ENCODE peak calls at places on chromosomes 13 and 19, in eight cellular contexts. E is fibroblast of mammary gland; Q is putamen; U is IMR-90; B is CD8-positive, alpha-beta memory T cell; C is NB4; F is stimulated activated naive CD8-positive, alpha-beta T cell treated with anti-CD3 and anti-CD28 coated beads, Interleukin-15, Interleukin-2, amounts not matched to agents 100 U/mL and 50 U/mL, for 24 hours; J is frontal cortex. P is an unnamed sample.

GRCh38 chr19:58009666-58010301 is 7.2 kb upstream of the ZNF606 start:
- DNase-seq in E (peak), Q (peak), U (peak), B (peak), C (no peak), F (peak), J (peak), P (no peak)

GRCh38 chr19:35879068-35879467 is 10.7 kb downstream of the APLP1 start:
- DNase-seq in E (no peak), Q (no peak), U (no peak), B (no peak), C (no peak), F (no peak), J (no peak), P (no peak)

GRCh38 chr19:48961051-48961649 is 4.0 kb upstream of the FTL start:
- DNase-seq in E (peak), Q (no peak), U (no peak), B (no peak), C (no peak), F (peak), J (no peak), P (no peak)

GRCh38 chr13:20714161-20714560 is 10.7 kb downstream of the IL17D start:
- DNase-seq in E (peak), Q (no peak), U (no peak), B (no peak), C (no peak), F (no peak), J (no peak), P (no peak)

GRCh38 chr19:38039966-38040365 is 133.0 kb downstream of the SIPA1L3 start:
- DNase-seq in E (peak), Q (no peak), U (peak), B (no peak), C (no peak), F (no peak), J (no peak), P (no peak)

GRCh38 chr13:95494082-95494681 is 58.3 kb upstream of the CLDN10 start:
- DNase-seq in E (peak), Q (peak), U (peak), B (no peak), C (peak), F (no peak), J (no peak), P (peak)

GRCh38 chr19:35106291-35106583 is 9.4 kb upstream of the FXYD3 start:
- DNase-seq in E (no peak), Q (peak), U (no peak), B (no peak), C (no peak), F (no peak), J (peak), P (no peak)

GRCh38 chr13:85724554-85725432 is 74.4 kb downstream of the SLITRK6 start:
- DNase-seq in E (no peak), Q (no peak), U (peak), B (no peak), C (no peak), F (no peak), J (no peak), P (no peak)

GRCh38 chr19:47754206-47755064 is 9.1 kb downstream of the NOP53 start:
- DNase-seq in E (no peak), Q (no peak), U (no peak), B (no peak), C (no peak), F (no peak), J (no peak), P (no peak)

GRCh38 chr19:4369888-4370260 is 26.5 kb downstream of the MPND start:
- DNase-seq in E (peak), Q (no peak), U (peak), B (peak), C (no peak), F (peak), J (peak), P (peak)

GRCh38 chr19:33718668-33719259 is 77.9 kb upstream of the KCTD15 start:
- DNase-seq in E (no peak), Q (no peak), U (no peak), B (no peak), C (no peak), F (no peak), J (no peak), P (no peak)

GRCh38 chr13:36313047-36313969 is 15.7 kb upstream of the CCDC169 start:
- DNase-seq in E (no peak), Q (no peak), U (peak), B (no peak), C (no peak), F (no peak), J (no peak), P (no peak)

GRCh38 chr19:44872661-44873060 is 18.4 kb upstream of the TOMM40 start:
- DNase-seq in E (no peak), Q (no peak), U (no peak), B (no peak), C (no peak), F (no peak), J (no peak), P (no peak)

GRCh38 chr13:103948477-103948876 is 882.3 kb upstream of the SLC10A2 start:
- DNase-seq in E (no peak), Q (no peak), U (no peak), B (no peak), C (no peak), F (no peak), J (no peak), P (no peak)

GRCh38 chr13:73880365-73880764 is 253.8 kb downstream of the KLF12 start:
- DNase-seq in E (peak), Q (no peak), U (peak), B (no peak), C (no peak), F (no peak), J (no peak), P (no peak)

GRCh38 chr19:56601375-56601774 is 6.3 kb downstream of the ZNF71 start:
- DNase-seq in E (peak), Q (no peak), U (peak), B (no peak), C (no peak), F (no peak), J (no peak), P (no peak)

P was measured in AML-193.